ENCODE peak calls at places on chromosomes 1 and 21, in nine cellular contexts. One of them, this sample, is unnamed.
A peak's percentile ranks its signal among the peaks of the same experiment; 100 is the strongest.

GRCh38 chr1:228037401-228038386 is 30.9 kb downstream of the WNT3A start:
- DNase-seq in lower lobe of right lung: no peak
- DNase-seq in astrocyte: no peak
- DNase-seq in vagina: no peak
- DNase-seq in neuronal stem cell: peak; percentile 61
- DNase-seq in SJSA1: no peak
- DNase-seq in PC-9: peak; percentile 35
- DNase-seq in IMR-90: peak; percentile 19
- DNase-seq in naive thymus-derived CD4-positive, alpha-beta T cell: no peak
- DNase-seq in this sample: peak; percentile 57

GRCh38 chr1:232280910-232281309 is 349.0 kb downstream of the SIPA1L2 start:
- DNase-seq in lower lobe of right lung: no peak
- DNase-seq in astrocyte: no peak
- DNase-seq in vagina: no peak
- DNase-seq in neuronal stem cell: no peak
- DNase-seq in SJSA1: no peak
- DNase-seq in PC-9: no peak
- DNase-seq in IMR-90: no peak
- DNase-seq in naive thymus-derived CD4-positive, alpha-beta T cell: no peak
- DNase-seq in this sample: no peak

GRCh38 chr1:214660900-214661299 is 57.9 kb downstream of the CENPF start:
- DNase-seq in lower lobe of right lung: no peak
- DNase-seq in astrocyte: peak; percentile 68
- DNase-seq in vagina: no peak
- DNase-seq in neuronal stem cell: no peak
- DNase-seq in SJSA1: no peak
- DNase-seq in PC-9: no peak
- DNase-seq in IMR-90: peak; percentile 96
- DNase-seq in naive thymus-derived CD4-positive, alpha-beta T cell: peak; percentile 45
- DNase-seq in this sample: peak; percentile 23

GRCh38 chr1:24098907-24099637 is 12.9 kb downstream of the MYOM3 start:
- DNase-seq in lower lobe of right lung: peak; percentile 14
- DNase-seq in astrocyte: no peak
- DNase-seq in vagina: no peak
- DNase-seq in neuronal stem cell: no peak
- DNase-seq in SJSA1: no peak
- DNase-seq in PC-9: no peak
- DNase-seq in IMR-90: no peak
- DNase-seq in naive thymus-derived CD4-positive, alpha-beta T cell: no peak
- DNase-seq in this sample: no peak

GRCh38 chr1:11067716-11068495 is 8.1 kb upstream of the SRM start:
- DNase-seq in lower lobe of right lung: peak; percentile 43
- DNase-seq in astrocyte: no peak
- DNase-seq in vagina: no peak
- DNase-seq in neuronal stem cell: no peak
- DNase-seq in SJSA1: no peak
- DNase-seq in PC-9: no peak
- DNase-seq in IMR-90: no peak
- DNase-seq in naive thymus-derived CD4-positive, alpha-beta T cell: no peak
- DNase-seq in this sample: no peak

GRCh38 chr1:153527023-153527724 is 8.6 kb downstream of the S100A6 start:
- DNase-seq in lower lobe of right lung: no peak
- DNase-seq in astrocyte: no peak
- DNase-seq in vagina: no peak
- DNase-seq in neuronal stem cell: no peak
- DNase-seq in SJSA1: no peak
- DNase-seq in PC-9: no peak
- DNase-seq in IMR-90: peak; percentile 66
- DNase-seq in naive thymus-derived CD4-positive, alpha-beta T cell: no peak
- DNase-seq in this sample: no peak

GRCh38 chr1:60160141-60160540 is 86.6 kb upstream of the C1orf87 start:
- DNase-seq in lower lobe of right lung: no peak
- DNase-seq in astrocyte: peak; percentile 63
- DNase-seq in vagina: no peak
- DNase-seq in neuronal stem cell: no peak
- DNase-seq in SJSA1: no peak
- DNase-seq in PC-9: no peak
- DNase-seq in IMR-90: no peak
- DNase-seq in naive thymus-derived CD4-positive, alpha-beta T cell: no peak
- DNase-seq in this sample: no peak

GRCh38 chr1:110048240-110048639 is 13.8 kb downstream of the STRIP1 start:
- DNase-seq in lower lobe of right lung: no peak
- DNase-seq in astrocyte: no peak
- DNase-seq in vagina: no peak
- DNase-seq in neuronal stem cell: no peak
- DNase-seq in SJSA1: no peak
- DNase-seq in PC-9: no peak
- DNase-seq in IMR-90: no peak
- DNase-seq in naive thymus-derived CD4-positive, alpha-beta T cell: no peak
- DNase-seq in this sample: no peak

GRCh38 chr1:115233598-115233997 is 104.5 kb downstream of the NGF start:
- DNase-seq in lower lobe of right lung: no peak
- DNase-seq in astrocyte: no peak
- DNase-seq in vagina: no peak
- DNase-seq in neuronal stem cell: no peak
- DNase-seq in SJSA1: no peak
- DNase-seq in PC-9: no peak
- DNase-seq in IMR-90: no peak
- DNase-seq in naive thymus-derived CD4-positive, alpha-beta T cell: no peak
- DNase-seq in this sample: no peak

GRCh38 chr1:18290740-18291412 is 183.3 kb downstream of the IGSF21 start:
- DNase-seq in lower lobe of right lung: no peak
- DNase-seq in astrocyte: no peak
- DNase-seq in vagina: no peak
- DNase-seq in neuronal stem cell: no peak
- DNase-seq in SJSA1: no peak
- DNase-seq in PC-9: no peak
- DNase-seq in IMR-90: no peak
- DNase-seq in naive thymus-derived CD4-positive, alpha-beta T cell: no peak
- DNase-seq in this sample: no peak

GRCh38 chr1:242208021-242208420 is 209.1 kb upstream of the MAP1LC3C start:
- DNase-seq in lower lobe of right lung: no peak
- DNase-seq in astrocyte: no peak
- DNase-seq in vagina: no peak
- DNase-seq in neuronal stem cell: no peak
- DNase-seq in SJSA1: no peak
- DNase-seq in PC-9: no peak
- DNase-seq in IMR-90: no peak
- DNase-seq in naive thymus-derived CD4-positive, alpha-beta T cell: no peak
- DNase-seq in this sample: no peak

GRCh38 chr1:26752519-26752918 is 35.2 kb upstream of the PIGV start:
- DNase-seq in lower lobe of right lung: no peak
- DNase-seq in astrocyte: no peak
- DNase-seq in vagina: no peak
- DNase-seq in neuronal stem cell: no peak
- DNase-seq in SJSA1: no peak
- DNase-seq in PC-9: no peak
- DNase-seq in IMR-90: no peak
- DNase-seq in naive thymus-derived CD4-positive, alpha-beta T cell: no peak
- DNase-seq in this sample: peak; percentile 49

GRCh38 chr21:45455321-45456013 is 50.5 kb downstream of the COL18A1 start:
- DNase-seq in lower lobe of right lung: no peak
- DNase-seq in astrocyte: peak; percentile 25
- DNase-seq in vagina: no peak
- DNase-seq in neuronal stem cell: no peak
- DNase-seq in SJSA1: peak; percentile 19
- DNase-seq in PC-9: peak; percentile 73
- DNase-seq in IMR-90: peak; percentile 22
- DNase-seq in naive thymus-derived CD4-positive, alpha-beta T cell: no peak
- DNase-seq in this sample: peak; percentile 87

DNA sequence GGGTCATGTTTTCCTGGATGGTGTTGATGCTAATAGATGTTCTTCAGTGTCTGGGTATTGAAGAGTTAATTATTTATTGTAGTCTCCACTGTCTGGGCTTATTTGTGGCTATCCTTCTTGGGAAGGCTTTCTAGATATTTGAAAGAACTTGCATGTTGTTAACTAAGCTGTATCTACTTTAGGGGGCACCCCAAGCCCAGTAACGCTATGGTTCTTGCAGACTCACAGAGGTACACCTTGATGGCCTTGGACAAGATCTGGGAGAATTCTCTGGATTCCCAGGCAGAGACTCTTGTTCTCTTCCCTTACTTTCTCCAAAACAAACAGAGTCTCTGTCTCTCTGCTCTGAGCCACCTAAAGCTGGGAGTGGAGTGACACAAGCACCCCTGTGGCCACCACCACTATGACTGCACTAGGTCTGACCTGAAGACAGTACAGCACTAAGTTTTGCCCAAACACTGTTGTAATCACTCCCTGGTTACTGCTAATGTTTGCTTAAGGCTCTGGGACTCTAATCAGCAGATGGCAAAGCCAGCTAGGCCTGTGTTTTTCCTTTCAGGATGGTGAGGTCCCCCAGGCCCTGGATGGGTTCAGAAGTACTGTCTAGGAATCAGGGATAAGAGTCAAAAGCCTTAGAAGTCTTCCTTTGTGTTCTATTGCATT is 76.5 kb upstream of the C1orf21 start:
- DNase-seq in lower lobe of right lung: no peak
- DNase-seq in astrocyte: no peak
- DNase-seq in vagina: no peak
- DNase-seq in neuronal stem cell: no peak
- DNase-seq in SJSA1: no peak
- DNase-seq in PC-9: no peak
- DNase-seq in IMR-90: no peak
- DNase-seq in naive thymus-derived CD4-positive, alpha-beta T cell: no peak
- DNase-seq in this sample: no peak
- H3K4me1 ChIP-seq in lower lobe of right lung: no peaks in the 10 kb centered on the region
- H3K4me1 ChIP-seq in astrocyte: no peaks in the 10 kb centered on the region
- H3K4me1 ChIP-seq in vagina: no peaks in the 10 kb centered on the region
- H3K4me1 ChIP-seq in neuronal stem cell: no peaks in the 10 kb centered on the region
- H3K4me1 ChIP-seq in SJSA1: no peaks in the 10 kb centered on the region
- H3K4me1 ChIP-seq in PC-9: no peaks in the 10 kb centered on the region
- H3K4me1 ChIP-seq in IMR-90: no peaks in the 10 kb centered on the region
- H3K4me1 ChIP-seq in naive thymus-derived CD4-positive, alpha-beta T cell: no peaks in the 10 kb centered on the region
- H3K4me1 ChIP-seq in this sample: no peaks in the 10 kb centered on the region

GRCh38 chr1:150560576-150560975 is 11.4 kb downstream of the ADAMTSL4 start:
- DNase-seq in lower lobe of right lung: no peak
- DNase-seq in astrocyte: no peak
- DNase-seq in vagina: no peak
- DNase-seq in neuronal stem cell: no peak
- DNase-seq in SJSA1: no peak
- DNase-seq in PC-9: no peak
- DNase-seq in IMR-90: no peak
- DNase-seq in naive thymus-derived CD4-positive, alpha-beta T cell: no peak
- DNase-seq in this sample: no peak

GRCh38 chr1:150558761-150559626 is 9.8 kb downstream of the ADAMTSL4 start:
- DNase-seq in lower lobe of right lung: peak; percentile 74
- DNase-seq in astrocyte: no peak
- DNase-seq in vagina: no peak
- DNase-seq in neuronal stem cell: no peak
- DNase-seq in SJSA1: peak; percentile 1
- DNase-seq in PC-9: no peak
- DNase-seq in IMR-90: no peak
- DNase-seq in naive thymus-derived CD4-positive, alpha-beta T cell: no peak
- DNase-seq in this sample: peak; percentile 81

GRCh38 chr1:150559627-150560010 is 10.4 kb downstream of the ADAMTSL4 start:
- DNase-seq in lower lobe of right lung: peak; percentile 57
- DNase-seq in astrocyte: no peak
- DNase-seq in vagina: no peak
- DNase-seq in neuronal stem cell: no peak
- DNase-seq in SJSA1: no peak
- DNase-seq in PC-9: no peak
- DNase-seq in IMR-90: no peak
- DNase-seq in naive thymus-derived CD4-positive, alpha-beta T cell: no peak
- DNase-seq in this sample: no peak

GRCh38 chr1:150560986-150561829 is 12.0 kb downstream of the ADAMTSL4 start:
- DNase-seq in lower lobe of right lung: peak; percentile 95
- DNase-seq in astrocyte: peak; percentile 98
- DNase-seq in vagina: no peak
- DNase-seq in neuronal stem cell: peak; percentile 92
- DNase-seq in SJSA1: peak; percentile 100
- DNase-seq in PC-9: peak; percentile 97
- DNase-seq in IMR-90: peak; percentile 99
- DNase-seq in naive thymus-derived CD4-positive, alpha-beta T cell: peak; percentile 74
- DNase-seq in this sample: peak; percentile 97

GRCh38 chr1:150560011-150560438 is 10.8 kb downstream of the ADAMTSL4 start:
- DNase-seq in lower lobe of right lung: peak; percentile 86
- DNase-seq in astrocyte: no peak
- DNase-seq in vagina: no peak
- DNase-seq in neuronal stem cell: peak; percentile 74
- DNase-seq in SJSA1: peak; percentile 48
- DNase-seq in PC-9: peak; percentile 63
- DNase-seq in IMR-90: no peak
- DNase-seq in naive thymus-derived CD4-positive, alpha-beta T cell: peak; percentile 72
- DNase-seq in this sample: peak; percentile 79
- H3K4me1 ChIP-seq in lower lobe of right lung: peaks cover 66% of the 10 kb centered on the region
- H3K4me1 ChIP-seq in astrocyte: peaks cover 42% of the 10 kb centered on the region
- H3K4me1 ChIP-seq in vagina: peaks cover 65% of the 10 kb centered on the region
- H3K4me1 ChIP-seq in neuronal stem cell: peaks cover 25% of the 10 kb centered on the region
- H3K4me1 ChIP-seq in SJSA1: peaks cover 39% of the 10 kb centered on the region
- H3K4me1 ChIP-seq in PC-9: peaks cover 39% of the 10 kb centered on the region
- H3K4me1 ChIP-seq in IMR-90: peaks cover 26% of the 10 kb centered on the region
- H3K4me1 ChIP-seq in naive thymus-derived CD4-positive, alpha-beta T cell: peaks cover 28% of the 10 kb centered on the region
- H3K4me1 ChIP-seq in this sample: peaks cover 22% of the 10 kb centered on the region

GRCh38 chr21:33238565-33239255 is 9.0 kb downstream of the IFNAR2 start:
- DNase-seq in lower lobe of right lung: no peak
- DNase-seq in astrocyte: no peak
- DNase-seq in vagina: no peak
- DNase-seq in neuronal stem cell: no peak
- DNase-seq in SJSA1: no peak
- DNase-seq in PC-9: no peak
- DNase-seq in IMR-90: no peak
- DNase-seq in naive thymus-derived CD4-positive, alpha-beta T cell: no peak
- DNase-seq in this sample: no peak

GRCh38 chr21:33237446-33237845 is 7.7 kb downstream of the IFNAR2 start:
- DNase-seq in lower lobe of right lung: no peak
- DNase-seq in astrocyte: no peak
- DNase-seq in vagina: no peak
- DNase-seq in neuronal stem cell: no peak
- DNase-seq in SJSA1: no peak
- DNase-seq in PC-9: no peak
- DNase-seq in IMR-90: no peak
- DNase-seq in naive thymus-derived CD4-positive, alpha-beta T cell: no peak
- DNase-seq in this sample: no peak

GRCh38 chr21:33238146-33238545 is 8.4 kb downstream of the IFNAR2 start:
- DNase-seq in lower lobe of right lung: no peak
- DNase-seq in astrocyte: no peak
- DNase-seq in vagina: no peak
- DNase-seq in neuronal stem cell: no peak
- DNase-seq in SJSA1: no peak
- DNase-seq in PC-9: no peak
- DNase-seq in IMR-90: no peak
- DNase-seq in naive thymus-derived CD4-positive, alpha-beta T cell: no peak
- DNase-seq in this sample: no peak

GRCh38 chr21:33236013-33236686 is 6.4 kb downstream of the IFNAR2 start:
- DNase-seq in lower lobe of right lung: no peak
- DNase-seq in astrocyte: no peak
- DNase-seq in vagina: no peak
- DNase-seq in neuronal stem cell: no peak
- DNase-seq in SJSA1: no peak
- DNase-seq in PC-9: no peak
- DNase-seq in IMR-90: no peak
- DNase-seq in naive thymus-derived CD4-positive, alpha-beta T cell: no peak
- DNase-seq in this sample: no peak

GRCh38 chr21:33236799-33237198 is 7.1 kb downstream of the IFNAR2 start:
- DNase-seq in lower lobe of right lung: no peak
- DNase-seq in astrocyte: no peak
- DNase-seq in vagina: no peak
- DNase-seq in neuronal stem cell: no peak
- DNase-seq in SJSA1: no peak
- DNase-seq in PC-9: no peak
- DNase-seq in IMR-90: no peak
- DNase-seq in naive thymus-derived CD4-positive, alpha-beta T cell: no peak
- DNase-seq in this sample: no peak
- H3K4me1 ChIP-seq in lower lobe of right lung: peaks cover 39% of the 10 kb centered on the region
- H3K4me1 ChIP-seq in astrocyte: no peaks in the 10 kb centered on the region
- H3K4me1 ChIP-seq in vagina: peaks cover 13% of the 10 kb centered on the region
- H3K4me1 ChIP-seq in neuronal stem cell: no peaks in the 10 kb centered on the region
- H3K4me1 ChIP-seq in SJSA1: peaks cover 3% of the 10 kb centered on the region
- H3K4me1 ChIP-seq in PC-9: no peaks in the 10 kb centered on the region
- H3K4me1 ChIP-seq in IMR-90: peaks cover 4% of the 10 kb centered on the region
- H3K4me1 ChIP-seq in naive thymus-derived CD4-positive, alpha-beta T cell: peaks cover 77% of the 10 kb centered on the region
- H3K4me1 ChIP-seq in this sample: peaks cover 7% of the 10 kb centered on the region

GRCh38 chr1:200373811-200374231 is 36.0 kb downstream of the ZNF281 start:
- DNase-seq in lower lobe of right lung: no peak
- DNase-seq in astrocyte: no peak
- DNase-seq in vagina: no peak
- DNase-seq in neuronal stem cell: peak; percentile 37
- DNase-seq in SJSA1: no peak
- DNase-seq in PC-9: no peak
- DNase-seq in IMR-90: no peak
- DNase-seq in naive thymus-derived CD4-positive, alpha-beta T cell: no peak
- DNase-seq in this sample: no peak
- H3K4me1 ChIP-seq in lower lobe of right lung: peaks cover 4% of the 10 kb centered on the region
- H3K4me1 ChIP-seq in astrocyte: peaks cover 48% of the 10 kb centered on the region
- H3K4me1 ChIP-seq in vagina: no peaks in the 10 kb centered on the region
- H3K4me1 ChIP-seq in neuronal stem cell: peaks cover 21% of the 10 kb centered on the region
- H3K4me1 ChIP-seq in SJSA1: peaks cover 44% of the 10 kb centered on the region
- H3K4me1 ChIP-seq in PC-9: peaks cover 61% of the 10 kb centered on the region
- H3K4me1 ChIP-seq in IMR-90: peaks cover 5% of the 10 kb centered on the region
- H3K4me1 ChIP-seq in naive thymus-derived CD4-positive, alpha-beta T cell: no peaks in the 10 kb centered on the region
- H3K4me1 ChIP-seq in this sample: peaks cover 2% of the 10 kb centered on the region